ENCODE peak calls at places on chromosomes 7 and 10, in four cellular contexts. One of them, this sample, is unnamed.
A peak's percentile ranks its signal among the peaks of the same experiment; 100 is the strongest.

GRCh38 chr7:64884913-64885370 is 18.1 kb upstream of the ZNF273 start:
- DNase-seq in IMR-90: no peak
- DNase-seq in CD8-positive, alpha-beta T cell: no peak
- DNase-seq in astrocyte of the spinal cord: no peak
- DNase-seq in this sample: no peak

GRCh38 chr7:92221766-92222165 is 23.9 kb downstream of the KRIT1 start:
- DNase-seq in IMR-90: no peak
- DNase-seq in CD8-positive, alpha-beta T cell: no peak
- DNase-seq in astrocyte of the spinal cord: no peak
- DNase-seq in this sample: no peak

GRCh38 chr7:64625114-64626082 is 40.5 kb upstream of the ZNF107 start:
- DNase-seq in IMR-90: no peak
- DNase-seq in CD8-positive, alpha-beta T cell: peak; percentile 7
- DNase-seq in astrocyte of the spinal cord: no peak
- DNase-seq in this sample: no peak

GRCh38 chr7:77251519-77251819 is 51.9 kb upstream of the FGL2 start:
- DNase-seq in IMR-90: no peak
- DNase-seq in CD8-positive, alpha-beta T cell: no peak
- DNase-seq in astrocyte of the spinal cord: no peak
- DNase-seq in this sample: no peak

GRCh38 chr10:3009341-3009740 is 58.0 kb upstream of the PFKP start:
- DNase-seq in IMR-90: no peak
- DNase-seq in CD8-positive, alpha-beta T cell: no peak
- DNase-seq in astrocyte of the spinal cord: no peak
- DNase-seq in this sample: no peak

GRCh38 chr7:66741706-66742053 is 1.1 kb downstream of the RABGEF1 start:
- DNase-seq in IMR-90: peak; percentile 35
- DNase-seq in CD8-positive, alpha-beta T cell: no peak
- DNase-seq in astrocyte of the spinal cord: peak; percentile 17
- DNase-seq in this sample: no peak

GRCh38 chr10:31148955-31149354 is 117.3 kb upstream of the ZNF438 start:
- DNase-seq in IMR-90: no peak
- DNase-seq in CD8-positive, alpha-beta T cell: no peak
- DNase-seq in astrocyte of the spinal cord: peak; percentile 25
- DNase-seq in this sample: no peak

GRCh38 chr7:36278069-36278766 is 111.4 kb upstream of the ANLN start:
- DNase-seq in IMR-90: no peak
- DNase-seq in CD8-positive, alpha-beta T cell: no peak
- DNase-seq in astrocyte of the spinal cord: no peak
- DNase-seq in this sample: no peak

GRCh38 chr10:14653271-14654161 is 121.2 kb downstream of the FAM107B start:
- DNase-seq in IMR-90: peak; percentile 74
- DNase-seq in CD8-positive, alpha-beta T cell: no peak
- DNase-seq in astrocyte of the spinal cord: peak; percentile 76
- DNase-seq in this sample: no peak

GRCh38 chr10:5589963-5590511 is 65.3 kb downstream of the CALML3 start:
- DNase-seq in IMR-90: peak; percentile 76
- DNase-seq in CD8-positive, alpha-beta T cell: no peak
- DNase-seq in astrocyte of the spinal cord: peak; percentile 77
- DNase-seq in this sample: no peak

GRCh38 chr7:134022512-134022911 is 104.6 kb upstream of the LRGUK start:
- DNase-seq in IMR-90: no peak
- DNase-seq in CD8-positive, alpha-beta T cell: no peak
- DNase-seq in astrocyte of the spinal cord: no peak
- DNase-seq in this sample: no peak

GRCh38 chr10:68628576-68629127 is 68.5 kb downstream of the TET1 start:
- DNase-seq in IMR-90: peak; percentile 34
- DNase-seq in CD8-positive, alpha-beta T cell: peak; percentile 7
- DNase-seq in astrocyte of the spinal cord: peak; percentile 47
- DNase-seq in this sample: no peak

GRCh38 chr10:6396652-6397051 is 183.4 kb downstream of the PRKCQ start:
- DNase-seq in IMR-90: peak; percentile 85
- DNase-seq in CD8-positive, alpha-beta T cell: no peak
- DNase-seq in astrocyte of the spinal cord: peak; percentile 55
- DNase-seq in this sample: no peak

GRCh38 chr10:11440250-11441150 is 170.9 kb downstream of the USP6NL start:
- DNase-seq in IMR-90: no peak
- DNase-seq in CD8-positive, alpha-beta T cell: no peak
- DNase-seq in astrocyte of the spinal cord: no peak
- DNase-seq in this sample: no peak

GRCh38 chr10:100637785-100638184 is 102.0 kb downstream of the HIF1AN start:
- DNase-seq in IMR-90: no peak
- DNase-seq in CD8-positive, alpha-beta T cell: no peak
- DNase-seq in astrocyte of the spinal cord: no peak
- DNase-seq in this sample: peak; percentile 69

GRCh38 chr7:71618281-71618680 is 486.3 kb downstream of the GALNT17 start:
- DNase-seq in IMR-90: no peak
- DNase-seq in CD8-positive, alpha-beta T cell: no peak
- DNase-seq in astrocyte of the spinal cord: peak; percentile 55
- DNase-seq in this sample: no peak

DNA sequence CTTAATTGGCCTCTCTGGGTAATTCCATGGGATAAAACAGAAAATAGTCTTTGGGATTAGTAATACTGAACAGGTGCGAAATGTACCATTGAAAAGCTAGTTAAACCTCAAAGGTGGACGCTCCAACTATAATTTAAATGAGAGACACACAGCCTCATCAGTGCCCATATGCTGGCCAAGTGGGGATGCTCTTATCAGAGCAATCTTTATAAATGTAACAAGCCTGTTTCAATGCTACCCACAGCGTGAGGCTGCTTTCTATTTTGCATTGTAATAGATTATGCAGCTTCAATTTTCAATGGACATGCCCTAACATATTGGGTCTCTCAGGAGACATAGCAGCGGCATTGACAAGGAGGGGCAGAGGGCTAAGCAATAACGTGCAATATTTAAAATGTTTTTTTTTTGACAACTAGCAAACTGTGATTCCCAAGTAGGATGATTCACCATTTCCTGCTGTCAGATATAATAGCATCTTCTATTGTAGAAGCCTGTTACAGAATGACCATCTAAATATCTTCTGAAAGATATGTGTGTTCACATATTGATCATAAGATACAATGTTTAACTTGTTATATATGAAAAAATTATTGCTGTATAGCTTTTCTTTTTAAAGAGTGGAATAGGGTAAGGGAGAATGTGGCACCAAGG is 91.3 kb upstream of the BET1 start:
- DNase-seq in IMR-90: no peak
- DNase-seq in CD8-positive, alpha-beta T cell: no peak
- DNase-seq in astrocyte of the spinal cord: no peak
- DNase-seq in this sample: no peak
- TF ChIP-seq CTCF in IMR-90: no peak
- TF ChIP-seq CTCF in CD8-positive, alpha-beta T cell: no peak
- TF ChIP-seq CTCF in astrocyte of the spinal cord: no peak
- TF ChIP-seq CTCF in this sample: no peak

DNA sequence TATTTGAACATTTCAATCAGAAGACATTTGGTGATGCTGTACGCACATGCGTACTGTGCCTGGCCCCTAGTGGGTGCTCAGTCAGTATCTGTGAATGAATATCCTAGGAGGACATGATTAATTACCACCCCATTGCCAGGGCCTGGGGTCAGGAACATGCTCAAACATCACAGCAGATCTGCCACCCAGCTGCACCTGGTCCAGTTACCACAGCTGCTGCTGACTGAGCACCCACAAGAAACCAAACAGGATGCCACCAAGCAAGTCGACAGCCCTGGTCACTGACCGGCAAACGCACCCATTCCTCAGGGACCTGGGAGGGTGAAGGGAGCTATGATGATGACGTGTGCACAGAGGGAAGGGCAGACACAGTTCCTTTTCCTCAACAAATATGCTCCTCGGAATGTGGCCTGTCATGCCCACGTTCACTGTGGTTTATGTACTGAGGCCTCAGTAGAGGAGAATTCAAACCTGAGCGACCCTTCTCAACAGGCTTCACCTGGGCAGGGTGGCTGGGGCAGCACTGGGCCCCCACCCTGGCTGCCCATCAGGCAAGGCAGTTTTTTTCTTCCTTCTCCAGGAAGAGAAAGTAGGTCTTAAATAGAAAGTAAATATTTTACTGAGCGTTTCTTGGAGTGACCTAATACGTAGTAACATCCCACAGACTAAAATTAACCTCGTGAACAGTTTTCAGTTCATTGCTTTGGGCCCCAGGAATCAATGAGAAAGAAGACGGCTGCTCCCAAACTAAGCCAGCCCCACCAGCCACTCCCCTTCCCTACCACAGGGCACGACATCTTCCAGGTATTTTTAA is 13.4 kb downstream of the CTBP2 start:
- DNase-seq in IMR-90: peak; percentile 65
- DNase-seq in CD8-positive, alpha-beta T cell: no peak
- DNase-seq in astrocyte of the spinal cord: peak; percentile 63
- DNase-seq in this sample: no peak
- TF ChIP-seq CTCF in IMR-90: no peak
- TF ChIP-seq CTCF in CD8-positive, alpha-beta T cell: no peak
- TF ChIP-seq CTCF in astrocyte of the spinal cord: no peak
- TF ChIP-seq CTCF in this sample: no peak

GRCh38 chr7:20402297-20403230 is 71.9 kb downstream of the ITGB8 start:
- DNase-seq in IMR-90: peak; percentile 5
- DNase-seq in CD8-positive, alpha-beta T cell: no peak
- DNase-seq in astrocyte of the spinal cord: no peak
- DNase-seq in this sample: no peak
- TF ChIP-seq CTCF in IMR-90: peak; percentile 50
- TF ChIP-seq CTCF in CD8-positive, alpha-beta T cell: no peak
- TF ChIP-seq CTCF in astrocyte of the spinal cord: peak; percentile 47
- TF ChIP-seq CTCF in this sample: peak; percentile 61

GRCh38 chr10:127907411-127908105 is 655 bp downstream of the PTPRE start:
- DNase-seq in IMR-90: no peak
- DNase-seq in CD8-positive, alpha-beta T cell: no peak
- DNase-seq in astrocyte of the spinal cord: peak; percentile 33
- DNase-seq in this sample: no peak
- TF ChIP-seq CTCF in IMR-90: no peak
- TF ChIP-seq CTCF in CD8-positive, alpha-beta T cell: no peak
- TF ChIP-seq CTCF in astrocyte of the spinal cord: no peak
- TF ChIP-seq CTCF in this sample: no peak

DNA sequence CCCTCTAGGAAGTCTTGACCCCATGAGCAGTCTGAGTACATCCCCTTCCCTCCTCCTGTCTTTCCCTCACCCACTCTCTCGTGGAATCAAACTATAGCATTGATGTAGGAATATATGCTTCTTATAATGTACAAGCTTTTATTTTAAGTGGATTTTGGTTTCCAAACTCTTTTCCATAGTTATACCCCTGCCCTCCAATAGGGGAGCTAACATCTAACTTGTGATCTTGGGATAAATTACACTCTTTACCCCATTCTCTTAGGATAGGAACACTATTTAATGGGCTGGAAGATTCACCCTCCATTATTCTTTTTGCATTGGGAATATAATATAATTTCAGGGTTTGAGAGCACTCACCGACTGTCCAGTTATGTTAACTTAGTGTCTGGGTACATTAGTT is 465.9 kb downstream of the GATA3 start:
- DNase-seq in IMR-90: no peak
- DNase-seq in CD8-positive, alpha-beta T cell: no peak
- DNase-seq in astrocyte of the spinal cord: no peak
- DNase-seq in this sample: no peak
- TF ChIP-seq CTCF in IMR-90: no peak
- TF ChIP-seq CTCF in CD8-positive, alpha-beta T cell: no peak
- TF ChIP-seq CTCF in astrocyte of the spinal cord: no peak
- TF ChIP-seq CTCF in this sample: peak; percentile 47

GRCh38 chr10:132445516-132446194 is 48.7 kb downstream of the PWWP2B start:
- DNase-seq in IMR-90: no peak
- DNase-seq in CD8-positive, alpha-beta T cell: no peak
- DNase-seq in astrocyte of the spinal cord: no peak
- DNase-seq in this sample: no peak

GRCh38 chr10:132447446-132448247 is 50.6 kb downstream of the PWWP2B start:
- DNase-seq in IMR-90: peak; percentile 71
- DNase-seq in CD8-positive, alpha-beta T cell: peak; percentile 86
- DNase-seq in astrocyte of the spinal cord: peak; percentile 85
- DNase-seq in this sample: no peak

GRCh38 chr10:132446195-132446581 is 49.2 kb downstream of the PWWP2B start:
- DNase-seq in IMR-90: no peak
- DNase-seq in CD8-positive, alpha-beta T cell: no peak
- DNase-seq in astrocyte of the spinal cord: no peak
- DNase-seq in this sample: no peak

GRCh38 chr10:132448248-132448731 is 51.3 kb downstream of the PWWP2B start:
- DNase-seq in IMR-90: no peak
- DNase-seq in CD8-positive, alpha-beta T cell: peak; percentile 56
- DNase-seq in astrocyte of the spinal cord: no peak
- DNase-seq in this sample: no peak

GRCh38 chr10:132446661-132447445 is 49.9 kb downstream of the PWWP2B start:
- DNase-seq in IMR-90: peak; percentile 19
- DNase-seq in CD8-positive, alpha-beta T cell: peak; percentile 63
- DNase-seq in astrocyte of the spinal cord: no peak
- DNase-seq in this sample: no peak
- TF ChIP-seq CTCF in IMR-90: peak; percentile 40
- TF ChIP-seq CTCF in CD8-positive, alpha-beta T cell: peak; percentile 30
- TF ChIP-seq CTCF in astrocyte of the spinal cord: peak; percentile 39
- TF ChIP-seq CTCF in this sample: peak; percentile 62

GRCh38 chr10:23325132-23325531 is 19.5 kb downstream of the C10orf67 start:
- DNase-seq in IMR-90: no peak
- DNase-seq in CD8-positive, alpha-beta T cell: no peak
- DNase-seq in astrocyte of the spinal cord: no peak
- DNase-seq in this sample: no peak
- TF ChIP-seq CTCF in IMR-90: no peak
- TF ChIP-seq CTCF in CD8-positive, alpha-beta T cell: no peak
- TF ChIP-seq CTCF in astrocyte of the spinal cord: no peak
- TF ChIP-seq CTCF in this sample: no peak